ENCODE peak calls at places on chromosomes 6 and 20, in six cellular contexts. K, Y, H, V, T and M are unnamed samples.

GRCh38 chr6:14361297-14361696 is 243.7 kb downstream of the CD83 start:
- DNase-seq in T (no peak), H (no peak), K (no peak), Y (no peak), V (no peak), M (no peak)

GRCh38 chr6:149094156-149094555 is 223.4 kb upstream of the TAB2 start:
- DNase-seq in T (peak; percentile 58), V (peak; percentile 18), K (no peak), Y (no peak), H (no peak), M (peak; percentile 10)

GRCh38 chr20:24909086-24909780 is 39.8 kb upstream of the CST7 start:
- DNase-seq in V (no peak), H (no peak), T (no peak), K (peak; percentile 56), Y (no peak), M (no peak)

GRCh38 chr20:51400051-51400926 is 142.2 kb downstream of the NFATC2 start:
- DNase-seq in Y (no peak), V (no peak), K (peak; percentile 56), T (no peak), H (no peak), M (peak; percentile 40)

GRCh38 chr6:33676416-33677152 is 34.9 kb downstream of the UQCC2 start:
- DNase-seq in T (no peak), K (no peak), Y (no peak), V (no peak), H (no peak), M (no peak)

GRCh38 chr20:39534846-39535245 is 572.7 kb downstream of the DHX35 start:
- DNase-seq in Y (no peak), H (no peak), T (no peak), K (no peak), V (no peak), M (no peak)

GRCh38 chr6:168956884-168957730 is 296.5 kb downstream of the THBS2 start:
- DNase-seq in V (peak; percentile 78), Y (peak; percentile 62), H (peak; percentile 92), K (no peak), T (peak; percentile 80), M (peak; percentile 77)

GRCh38 chr6:13012977-13013680 is 296.6 kb downstream of the PHACTR1 start:
- DNase-seq in H (no peak), Y (no peak), K (peak; percentile 88), T (no peak), V (peak; percentile 63), M (no peak)

GRCh38 chr20:43721429-43722152 is 5.2 kb downstream of the GTSF1L start:
- DNase-seq in V (peak; percentile 23), T (no peak), Y (no peak), K (peak; percentile 37), H (no peak), M (peak; percentile 24)

GRCh38 chr6:111573118-111573883 is 32.4 kb downstream of the TRAF3IP2 start:
- DNase-seq in V (peak; percentile 47), Y (no peak), K (no peak), T (peak; percentile 83), H (peak; percentile 72), M (peak; percentile 98)

GRCh38 chr6:104941694-104942177 is 15.2 kb upstream of the LIN28B start:
- DNase-seq in Y (no peak), V (peak; percentile 34), K (no peak), H (no peak), T (no peak), M (no peak)

DNA sequence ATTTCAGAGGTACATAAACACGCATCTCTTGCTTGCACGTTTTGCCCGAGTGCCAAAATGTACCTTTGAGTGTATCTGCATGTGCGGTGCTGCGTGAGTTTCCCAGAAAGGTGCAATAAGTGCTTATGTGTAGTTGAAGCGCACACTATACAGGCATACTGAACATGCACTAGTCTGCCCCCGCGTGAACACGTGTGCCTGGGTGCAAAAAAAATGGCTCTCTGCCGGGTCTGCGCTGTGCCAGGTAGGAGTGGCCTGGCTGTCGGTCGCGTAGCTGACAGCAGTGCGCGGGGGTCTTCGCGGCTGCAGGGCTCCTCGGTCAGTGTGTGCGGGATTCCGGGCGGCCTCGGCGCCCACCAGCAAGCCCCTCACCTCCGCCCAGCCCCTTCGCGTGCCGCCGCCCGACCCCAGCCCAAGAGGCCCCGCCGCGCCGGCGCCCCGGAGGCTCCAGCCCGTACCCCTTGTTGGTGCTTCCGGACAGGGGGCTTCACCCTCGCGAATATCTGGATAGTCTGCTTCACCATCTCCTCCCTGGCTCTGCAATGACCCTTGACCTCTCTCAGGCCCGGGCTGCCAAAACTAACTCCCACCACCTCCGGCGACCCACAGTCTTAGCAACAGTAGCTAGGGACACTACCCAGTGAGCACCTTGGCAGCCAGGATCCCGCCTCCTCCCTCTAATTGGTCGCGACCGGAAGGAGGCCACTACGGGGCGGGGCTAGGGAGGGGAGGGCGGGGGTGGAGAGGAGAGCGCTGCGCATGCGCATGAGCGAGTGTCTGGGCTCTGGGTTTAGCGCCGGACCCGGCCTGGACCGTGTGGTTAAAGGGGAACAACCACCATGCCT is at the start of gene KIF6:
- DNase-seq in V (peak; percentile 98), K (peak; percentile 95), T (peak; percentile 87), Y (no peak), H (peak; percentile 66), M (peak; percentile 77)
- H3K4me3 ChIP-seq in V (peak within 1 kb of the TSS; percentile 64), K (peak within 1 kb of the TSS; percentile 65), T (peak within 1 kb of the TSS; percentile 58), Y (peak within 1 kb of the TSS; percentile 36), H (peak within 1 kb of the TSS; percentile 66), M (peak within 1 kb of the TSS; percentile 53)

GRCh38 chr6:34973547-34974248 is 84.6 kb downstream of the ANKS1A start:
- DNase-seq in H (peak; percentile 3), T (no peak), V (no peak), K (no peak), Y (no peak), M (no peak)
- TF ChIP-seq CTCF in H (peak; percentile 31), T (peak; percentile 50), V (peak; percentile 39), K (no peak), Y (peak; percentile 14), M (no peak)

GRCh38 chr20:20364016-20364746 is 3.7 kb upstream of the INSM1 start:
- DNase-seq in T (no peak), V (peak; percentile 83), Y (no peak), H (no peak), K (no peak), M (no peak)
- H3K4me3 ChIP-seq in T (no peak overlapping the region), V (peak overlapping the region; percentile 30), Y (no peak overlapping the region), H (no peak overlapping the region), K (no peak overlapping the region), M (no peak overlapping the region)

GRCh38 chr6:54697423-54697822 is 149.1 kb upstream of the FAM83B start:
- DNase-seq in V (no peak), K (no peak), H (peak; percentile 11), Y (no peak), T (no peak), M (peak; percentile 60)
- TF ChIP-seq CTCF in V (peak; percentile 44), K (peak; percentile 18), H (no peak), Y (peak; percentile 18), T (peak; percentile 2), M (peak; percentile 61)

DNA sequence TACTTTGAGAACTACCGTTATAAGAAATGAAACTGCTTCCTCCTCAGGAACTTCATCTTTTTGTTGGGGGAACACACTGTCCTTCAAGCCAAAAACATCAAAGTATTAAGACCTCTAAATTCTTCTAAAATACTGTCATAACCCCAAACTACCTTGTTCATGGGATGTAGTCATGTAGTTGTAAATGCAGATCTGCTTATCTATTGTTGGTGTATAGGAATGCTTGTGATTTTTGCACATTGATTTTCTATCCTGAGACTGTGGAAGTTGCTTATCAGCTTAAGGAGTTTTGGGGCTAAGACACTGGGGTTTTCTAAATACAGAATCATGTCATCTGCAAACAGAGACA is 282.9 kb upstream of the RUNX2 start:
- DNase-seq in Y (no peak), V (no peak), T (no peak), H (no peak), K (no peak), M (no peak)
- H3K4me3 ChIP-seq in Y (no peak overlapping the region), V (no peak overlapping the region), T (no peak overlapping the region), H (no peak overlapping the region), K (no peak overlapping the region), M (no peak overlapping the region)

GRCh38 chr6:42563697-42564495 is at the start of gene UBR2:
- DNase-seq in T (peak; percentile 99), K (peak; percentile 94), V (peak; percentile 99), Y (peak; percentile 94), H (peak; percentile 99), M (peak; percentile 99)
- TF ChIP-seq CTCF in T (no peak), K (peak; percentile 35), V (peak; percentile 81), Y (peak; percentile 53), H (peak; percentile 1), M (peak; percentile 35)

GRCh38 chr20:10604865-10605440 is 68.8 kb downstream of the JAG1 start:
- DNase-seq in V (no peak), H (no peak), Y (no peak), T (no peak), K (no peak), M (no peak)
- H3K4me3 ChIP-seq in V (no peak overlapping the region), H (no peak overlapping the region), Y (no peak overlapping the region), T (no peak overlapping the region), K (no peak overlapping the region), M (no peak overlapping the region)

DNA sequence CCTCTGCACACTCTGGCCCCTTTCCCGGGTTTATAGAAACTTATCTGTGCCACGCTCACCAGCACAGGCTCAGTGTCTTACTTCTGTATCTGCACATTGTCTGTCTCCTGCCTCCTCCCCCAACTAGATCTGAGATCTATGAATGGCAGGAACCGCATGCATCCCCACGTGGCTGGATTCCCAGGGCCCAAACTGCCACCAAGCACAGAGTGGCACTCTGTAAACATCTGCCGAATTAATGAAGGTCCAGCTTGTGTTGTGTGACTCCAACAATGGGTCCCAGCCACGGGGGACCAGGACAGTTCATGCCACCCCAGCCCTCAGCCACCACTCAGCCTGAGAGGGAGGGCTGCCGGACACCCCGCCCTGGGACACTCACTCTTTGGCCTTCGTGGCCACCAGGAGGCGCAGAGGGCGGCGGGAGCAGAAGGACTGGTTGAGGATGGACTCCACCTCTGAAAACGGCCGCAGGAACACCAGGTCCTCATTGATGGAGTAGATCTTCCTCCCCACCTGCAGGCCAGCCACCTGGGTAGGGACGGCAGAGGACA is 171.1 kb downstream of the PREX1 start:
- DNase-seq in T (no peak), V (peak; percentile 75), K (no peak), Y (no peak), H (no peak), M (no peak)
- TF ChIP-seq CTCF in T (no peak), V (peak; percentile 60), K (no peak), Y (no peak), H (peak; percentile 31), M (peak; percentile 2)

GRCh38 chr6:3336066-3336786 is 77.5 kb downstream of the PSMG4 start:
- DNase-seq in T (no peak), Y (no peak), K (no peak), V (no peak), H (no peak), M (peak; percentile 54)
- H3K4me3 ChIP-seq in T (no peak overlapping the region), Y (no peak overlapping the region), K (no peak overlapping the region), V (no peak overlapping the region), H (no peak overlapping the region), M (no peak overlapping the region)